ENCODE peak calls at places on chromosomes 3 and 15, in ten cellular contexts. M is heart right ventricle; U is fibroblast of gingiva; V is GM12878; K is Right ventricle myocardium superior; T is substantia nigra; O is stimulated activated CD4-positive, alpha-beta T cell treated with anti-CD3 and anti-CD28 coated beads, Interleukin-4, amount 100 ng/mL, for 4 hours; D is fibroblast of pulmonary artery; I is iPS-NIHi11; R is SK-N-SH. H is an unnamed sample.

GRCh38 chr3:17632401-17633100 is 109.9 kb downstream of the TBC1D5 start:
- DNase-seq in M (no peak), K (no peak), V (no peak), R (no peak), O (no peak), I (no peak), D (peak), U (peak), T (no peak), H (no peak)

GRCh38 chr3:73827658-73828313 is 203.0 kb upstream of the PDZRN3 start:
- DNase-seq in M (peak), V (no peak), R (no peak), D (no peak), T (no peak), K (no peak), U (peak), I (no peak), O (no peak), H (no peak)

GRCh38 chr3:174540536-174540935 is 318.6 kb upstream of the NAALADL2 start:
- DNase-seq in O (no peak), K (no peak), D (no peak), I (peak), V (no peak), R (no peak), T (no peak), M (no peak), U (no peak), H (no peak)

GRCh38 chr15:66409565-66410108 is 22.9 kb downstream of the MAP2K1 start:
- DNase-seq in R (no peak), T (no peak), O (no peak), V (no peak), I (no peak), M (no peak), K (no peak), U (no peak), D (no peak), H (no peak)

GRCh38 chr3:44932986-44933944 is 42.7 kb downstream of the ZDHHC3 start:
- DNase-seq in V (no peak), I (no peak), O (no peak), R (no peak), K (no peak), U (no peak), T (no peak), D (no peak), M (no peak), H (no peak)

GRCh38 chr3:110314512-110315114 is 757.0 kb upstream of the NECTIN3 start:
- DNase-seq in O (peak), I (peak), U (peak), R (peak), T (no peak), D (peak), K (peak), M (peak), V (peak), H (peak)

GRCh38 chr3:8854656-8855055 is 85.2 kb upstream of the OXTR start:
- DNase-seq in M (no peak), K (no peak), T (no peak), D (no peak), R (no peak), U (no peak), O (no peak), I (no peak), V (no peak), H (no peak)

GRCh38 chr15:70316059-70316600 is 218.4 kb upstream of the TLE3 start:
- DNase-seq in M (no peak), V (no peak), R (no peak), O (no peak), K (no peak), D (no peak), T (no peak), U (no peak), I (no peak), H (no peak)

GRCh38 chr3:188722963-188723362 is 448.8 kb upstream of the TPRG1 start:
- DNase-seq in I (no peak), D (no peak), K (no peak), O (no peak), V (no peak), M (no peak), R (no peak), U (no peak), T (no peak), H (no peak)

GRCh38 chr15:97522362-97522761 is 438.1 kb upstream of the ARRDC4 start:
- DNase-seq in V (no peak), K (no peak), I (no peak), U (no peak), R (no peak), M (peak), D (peak), T (no peak), O (no peak), H (no peak)

GRCh38 chr3:180571831-180572578 is 30.0 kb upstream of the TTC14 start:
- DNase-seq in R (no peak), T (no peak), U (no peak), O (no peak), D (no peak), V (no peak), M (no peak), K (no peak), I (no peak), H (no peak)

GRCh38 chr3:124467980-124468902 is 262.0 kb upstream of the UMPS start:
- DNase-seq in T (no peak), K (peak), R (peak), M (no peak), I (peak), U (no peak), O (no peak), V (no peak), D (peak), H (peak)

GRCh38 chr15:84890670-84891147 is 6.2 kb downstream of the SLC28A1 start:
- DNase-seq in O (no peak), M (no peak), V (no peak), U (no peak), R (no peak), I (no peak), K (no peak), D (no peak), T (no peak), H (no peak)

GRCh38 chr15:69412274-69412673 is 1.9 kb upstream of the KIF23 start:
- DNase-seq in R (no peak), T (no peak), I (no peak), M (no peak), U (no peak), O (no peak), K (no peak), D (no peak), V (no peak), H (no peak)

GRCh38 chr3:184741259-184741556 is 29.3 kb upstream of the MAGEF1 start:
- DNase-seq in K (no peak), V (no peak), I (no peak), M (no peak), O (no peak), T (no peak), D (no peak), R (no peak), U (no peak), H (no peak)

GRCh38 chr3:40456940-40457823 is at the start of gene RPL14:
- DNase-seq in O (peak), D (peak), K (peak), T (peak), U (peak), V (peak), M (peak), I (peak), R (peak), H (peak)

GRCh38 chr3:37086918-37087317 is 87.5 kb downstream of the LRRFIP2 start:
- DNase-seq in D (no peak), U (no peak), T (no peak), M (no peak), K (no peak), O (no peak), R (no peak), I (no peak), V (no peak), H (no peak)

GRCh38 chr15:65903296-65904073 is 34.2 kb downstream of the RAB11A start:
- DNase-seq in O (no peak), R (no peak), I (no peak), V (no peak), U (no peak), T (no peak), M (no peak), K (no peak), D (peak), H (no peak)

GRCh38 chr3:72990701-72991395 is 5.8 kb upstream of the PPP4R2 start:
- DNase-seq in I (no peak), M (no peak), T (no peak), O (no peak), U (no peak), V (no peak), D (no peak), K (no peak), R (no peak), H (no peak)

GRCh38 chr15:89745131-89745530 is 5.9 kb downstream of the MESP1 start:
- DNase-seq in I (no peak), K (no peak), T (no peak), R (no peak), O (no peak), U (no peak), V (no peak), D (no peak), M (no peak), H (no peak)

GRCh38 chr15:26235864-26236263 is 372.7 kb upstream of the ATP10A start:
- DNase-seq in T (no peak), M (no peak), U (no peak), R (no peak), V (no peak), O (no peak), D (no peak), K (no peak), I (no peak), H (no peak)

GRCh38 chr15:84748274-84749110 is at the start of gene ZNF592:
- DNase-seq in D (peak), M (peak), I (peak), U (peak), O (peak), V (no peak), K (peak), R (peak), T (peak), H (peak)

GRCh38 chr3:157136647-157137387 is 23.1 kb downstream of the CCNL1 start:
- DNase-seq in V (no peak), I (no peak), O (no peak), T (no peak), U (no peak), D (peak), M (peak), R (no peak), K (no peak), H (no peak)

GRCh38 chr15:55829826-55830225 is 86.9 kb upstream of the PRTG start:
- DNase-seq in K (no peak), R (no peak), V (peak), D (no peak), U (no peak), I (no peak), T (no peak), M (no peak), O (no peak), H (no peak)

GRCh38 chr3:157512534-157512933 is 9.3 kb upstream of the VEPH1 start:
- DNase-seq in T (no peak), K (no peak), O (no peak), R (no peak), D (no peak), U (no peak), V (no peak), M (no peak), I (no peak), H (no peak)

GRCh38 chr3:134449277-134449676 is 36.5 kb downstream of the ANAPC13 start:
- DNase-seq in R (peak), I (peak), T (peak), O (no peak), D (peak), M (no peak), K (no peak), V (no peak), U (peak), H (no peak)

GRCh38 chr3:70973558-70973957 is 610.0 kb downstream of the FOXP1 start:
- DNase-seq in I (no peak), M (no peak), K (no peak), V (no peak), D (peak), U (peak), O (no peak), R (no peak), T (no peak), H (no peak)

GRCh38 chr3:125624341-125624740 is 29.0 kb upstream of the OSBPL11 start:
- DNase-seq in K (no peak), I (no peak), U (no peak), M (no peak), D (no peak), T (no peak), O (no peak), V (no peak), R (no peak), H (no peak)

GRCh38 chr3:171967932-171968678 is 71.3 kb upstream of the FNDC3B start:
- DNase-seq in T (no peak), U (peak), O (no peak), K (peak), V (no peak), I (no peak), D (peak), M (peak), R (no peak), H (no peak)

GRCh38 chr3:161031134-161031533 is 74.0 kb downstream of the B3GALNT1 start:
- DNase-seq in M (no peak), O (no peak), V (no peak), U (peak), D (no peak), T (no peak), I (no peak), R (no peak), K (no peak), H (no peak)

GRCh38 chr15:53251998-53252397 is 461.9 kb upstream of the ONECUT1 start:
- DNase-seq in I (no peak), R (no peak), D (no peak), U (no peak), O (no peak), M (no peak), V (no peak), K (no peak), T (no peak), H (no peak)

GRCh38 chr15:67534360-67534759 is 8.1 kb upstream of the MAP2K5 start:
- DNase-seq in O (no peak), V (no peak), U (no peak), I (no peak), D (no peak), M (no peak), R (no peak), K (no peak), T (no peak), H (no peak)

GRCh38 chr3:38227989-38228388 is 37.6 kb upstream of the SLC22A13 start:
- DNase-seq in M (no peak), D (peak), R (no peak), U (peak), O (no peak), V (no peak), I (no peak), T (no peak), K (no peak), H (no peak)

GRCh38 chr15:48963524-48964113 is at the start of gene SHC4:
- DNase-seq in K (peak), I (peak), O (no peak), T (no peak), M (peak), V (no peak), D (peak), U (peak), R (peak), H (peak)

GRCh38 chr3:67018789-67019525 is 20.9 kb downstream of the KBTBD8 start:
- DNase-seq in D (no peak), T (no peak), K (no peak), V (no peak), R (no peak), M (no peak), O (no peak), U (peak), I (no peak), H (no peak)